ENCODE peak calls at places on chromosomes 6 and 20, in six cellular contexts. S is HepG2, J is HCT116, W is H1, M is K562, T is GM12878. A is an unnamed sample.

GRCh38 chr6:158742988-158743651 is 76.0 kb downstream of the EZR start:
- DNase-seq in S (no peak), J (no peak), W (no peak), M (no peak), T (no peak), A (no peak)

GRCh38 chr6:134166529-134167221 is 114.3 kb upstream of the SLC2A12 start:
- DNase-seq in S (no peak), J (no peak), W (no peak), M (no peak), T (no peak), A (no peak)

GRCh38 chr6:148235446-148235845 is 107.2 kb upstream of the SASH1 start:
- DNase-seq in S (no peak), J (no peak), W (no peak), M (no peak), T (no peak), A (no peak)

GRCh38 chr6:87700729-87701675 is 1.0 kb downstream of the AKIRIN2 start:
- DNase-seq in S (peak), J (no peak), W (no peak), M (peak), T (peak), A (no peak)

GRCh38 chr6:158619922-158620801 is 24.4 kb downstream of the DYNLT1 start:
- DNase-seq in S (no peak), J (no peak), W (no peak), M (no peak), T (no peak), A (no peak)

GRCh38 chr6:160258346-160259142 is at the start of gene SLC22A2:
- DNase-seq in S (no peak), J (no peak), W (no peak), M (no peak), T (no peak), A (no peak)

GRCh38 chr6:36769161-36769675 is 70.0 kb downstream of the CPNE5 start:
- DNase-seq in S (no peak), J (no peak), W (peak), M (no peak), T (no peak), A (no peak)

GRCh38 chr6:167735498-167736201 is 91.1 kb upstream of the AFDN start:
- DNase-seq in S (peak), J (no peak), W (no peak), M (no peak), T (no peak), A (no peak)

GRCh38 chr6:84428300-84428907 is 201.0 kb upstream of the CEP162 start:
- DNase-seq in S (peak), J (peak), W (no peak), M (peak), T (no peak), A (peak)

GRCh38 chr6:122330315-122330714 is 69.1 kb upstream of the HSF2 start:
- DNase-seq in S (no peak), J (no peak), W (no peak), M (no peak), T (no peak), A (no peak)

GRCh38 chr6:25419879-25420278 is 140.7 kb downstream of the CARMIL1 start:
- DNase-seq in S (no peak), J (no peak), W (no peak), M (no peak), T (no peak), A (no peak)

GRCh38 chr6:34227656-34228421 is 8.8 kb upstream of the HMGA1 start:
- DNase-seq in S (no peak), J (no peak), W (no peak), M (no peak), T (no peak), A (no peak)

GRCh38 chr6:28553986-28554881 is 28.6 kb downstream of the GPX5 start:
- DNase-seq in S (peak), J (no peak), W (no peak), M (peak), T (no peak), A (no peak)

GRCh38 chr20:62006482-62006881 is 59.2 kb downstream of the TAF4 start:
- DNase-seq in S (no peak), J (no peak), W (no peak), M (no peak), T (no peak), A (no peak)
- TF ChIP-seq ZNF274 in S (no peak), J (no peak), W (no peak), M (no peak), T (no peak), A (no peak)

GRCh38 chr6:119974430-119975159 is 625.0 kb upstream of the MAN1A1 start:
- DNase-seq in S (no peak), J (no peak), W (no peak), M (no peak), T (no peak), A (no peak)

GRCh38 chr6:119980802-119981201 is 631.2 kb upstream of the MAN1A1 start:
- DNase-seq in S (no peak), J (no peak), W (no peak), M (no peak), T (no peak), A (no peak)

GRCh38 chr6:119979862-119980261 is 630.3 kb upstream of the MAN1A1 start:
- DNase-seq in S (peak), J (peak), W (no peak), M (no peak), T (no peak), A (no peak)

GRCh38 chr6:119978274-119978889 is 628.8 kb upstream of the MAN1A1 start:
- DNase-seq in S (peak), J (no peak), W (no peak), M (no peak), T (no peak), A (no peak)
- TF ChIP-seq ZNF274 in S (no peak), J (no peak), W (no peak), M (no peak), T (no peak), A (no peak)

DNA sequence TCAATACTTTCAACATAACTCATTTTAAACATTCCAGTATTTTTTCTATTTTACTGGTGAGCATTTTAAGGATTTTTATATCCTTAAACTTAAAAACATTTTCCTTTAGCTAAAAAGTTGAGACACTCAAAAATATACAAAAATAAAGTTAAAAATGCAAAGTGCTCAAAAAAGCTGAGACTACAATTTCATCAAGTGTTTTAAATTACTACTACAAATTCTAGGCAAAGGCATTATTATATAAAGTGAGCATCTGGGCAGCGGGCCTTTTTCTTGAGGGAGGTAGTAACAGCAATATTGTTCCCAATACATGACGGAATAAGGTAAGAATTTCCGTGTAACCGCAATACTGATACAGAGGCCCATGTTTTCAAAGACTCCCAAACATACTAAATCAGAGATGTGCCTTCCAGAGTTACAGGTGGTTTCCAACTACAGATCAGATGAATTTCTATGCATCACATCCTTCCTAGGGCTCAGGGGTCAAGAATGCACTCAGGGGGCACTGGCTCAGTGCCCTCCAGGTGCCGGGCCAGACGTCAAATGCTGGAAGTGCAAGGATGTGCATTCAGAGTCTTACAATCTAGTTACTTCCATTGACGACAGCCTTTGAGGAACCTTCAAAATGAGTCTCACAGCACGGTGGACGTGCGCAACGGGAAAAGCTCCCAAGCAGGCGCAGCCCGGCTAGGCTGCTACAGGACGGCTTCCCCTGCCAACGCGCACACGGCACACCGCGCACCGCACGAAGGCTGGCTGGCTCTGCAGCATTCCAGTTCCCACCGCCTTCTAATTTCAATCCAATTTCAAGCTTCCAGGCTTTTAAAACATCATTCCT is 1.7 kb downstream of the PHF10 start:
- DNase-seq in S (peak), J (no peak), W (no peak), M (peak), T (no peak), A (no peak)
- TF ChIP-seq ZNF274 in S (no peak), J (no peak), W (no peak), M (no peak), T (no peak), A (no peak)

GRCh38 chr6:1705630-1706029 is 95.9 kb downstream of the FOXC1 start:
- DNase-seq in S (no peak), J (no peak), W (no peak), M (no peak), T (no peak), A (no peak)
- TF ChIP-seq ZNF274 in S (no peak), J (no peak), W (no peak), M (no peak), T (no peak), A (no peak)